ENCODE peak calls at places on chromosomes 6 and 20, in seven cellular contexts. Z is HCT116, Y is HepG2, T is GM12878, U is H1, B is SK-N-SH, D is K562. S is an unnamed sample.

GRCh38 chr6:117404548-117404947 is 21.2 kb downstream of the ROS1 start:
- DNase-seq in B (no peak), U (no peak), Y (no peak), Z (no peak), T (no peak), D (peak; percentile 11), S (no peak)

GRCh38 chr6:108735991-108736345 is 112.3 kb upstream of the ARMC2 start:
- DNase-seq in U (no peak), D (no peak), Y (no peak), T (no peak), Z (peak; percentile 59), B (no peak), S (no peak)

GRCh38 chr6:131792091-131792496 is 15.7 kb upstream of the ENPP1 start:
- DNase-seq in B (no peak), U (no peak), Z (no peak), Y (peak; percentile 42), T (no peak), D (no peak), S (peak; percentile 7)

GRCh38 chr6:24719125-24719931 is at the start of gene C6orf62:
- DNase-seq in T (peak; percentile 20), Y (no peak), D (peak; percentile 58), Z (no peak), B (peak; percentile 35), U (no peak), S (peak; percentile 11)

GRCh38 chr6:142537612-142538478 is 236.0 kb downstream of the ADGRG6 start:
- DNase-seq in D (peak; percentile 56), Z (peak; percentile 34), T (no peak), U (peak; percentile 79), Y (peak; percentile 45), B (no peak), S (no peak)

GRCh38 chr20:1299522-1299921 is 29.4 kb downstream of the SDCBP2 start:
- DNase-seq in B (peak; percentile 67), Y (no peak), U (no peak), D (peak; percentile 30), Z (peak; percentile 37), T (no peak), S (peak; percentile 49)

GRCh38 chr20:36754656-36755222 is 8.8 kb upstream of the NDRG3 start:
- DNase-seq in B (peak; percentile 71), Z (peak; percentile 37), U (peak; percentile 60), D (peak; percentile 64), Y (peak; percentile 84), T (no peak), S (peak; percentile 56)

GRCh38 chr6:150710236-150710635 is 110.6 kb downstream of the PLEKHG1 start:
- DNase-seq in Z (no peak), U (no peak), T (no peak), D (no peak), Y (no peak), B (no peak), S (no peak)

GRCh38 chr6:166633732-166634535 is 6.9 kb upstream of the RPS6KA2 start:
- DNase-seq in U (no peak), Z (no peak), B (no peak), T (no peak), D (peak; percentile 41), Y (peak; percentile 20), S (no peak)

GRCh38 chr20:2742934-2743559 is 50.5 kb downstream of the EBF4 start:
- DNase-seq in Z (peak; percentile 54), Y (peak; percentile 73), D (peak; percentile 70), T (no peak), U (peak; percentile 85), B (peak; percentile 82), S (peak; percentile 83)

GRCh38 chr20:38805958-38806854 is 709 bp downstream of the PPP1R16B start:
- DNase-seq in Y (no peak), T (no peak), U (peak; percentile 74), Z (no peak), B (peak; percentile 76), D (peak; percentile 25), S (no peak)

GRCh38 chr6:15779726-15780125 is 116.9 kb upstream of the DTNBP1 start:
- DNase-seq in Y (no peak), D (no peak), T (no peak), U (no peak), Z (no peak), B (peak; percentile 66), S (no peak)

GRCh38 chr6:87155920-87156600 is 695 bp downstream of the ZNF292 start:
- DNase-seq in U (peak; percentile 76), Y (peak; percentile 39), B (peak; percentile 60), T (no peak), D (peak; percentile 59), Z (no peak), S (no peak)

GRCh38 chr6:158815379-158815724 is 3.8 kb downstream of the EZR start:
- DNase-seq in T (no peak), Y (peak; percentile 92), D (no peak), U (no peak), Z (no peak), B (no peak), S (no peak)

GRCh38 chr6:139531148-139531547 is 156.7 kb upstream of the CITED2 start:
- DNase-seq in T (no peak), U (no peak), D (peak; percentile 47), B (no peak), Y (no peak), Z (no peak), S (no peak)

GRCh38 chr6:140500864-140501263 is 1126.4 kb upstream of the CITED2 start:
- DNase-seq in T (no peak), Y (no peak), D (no peak), U (no peak), B (no peak), Z (no peak), S (no peak)

DNA sequence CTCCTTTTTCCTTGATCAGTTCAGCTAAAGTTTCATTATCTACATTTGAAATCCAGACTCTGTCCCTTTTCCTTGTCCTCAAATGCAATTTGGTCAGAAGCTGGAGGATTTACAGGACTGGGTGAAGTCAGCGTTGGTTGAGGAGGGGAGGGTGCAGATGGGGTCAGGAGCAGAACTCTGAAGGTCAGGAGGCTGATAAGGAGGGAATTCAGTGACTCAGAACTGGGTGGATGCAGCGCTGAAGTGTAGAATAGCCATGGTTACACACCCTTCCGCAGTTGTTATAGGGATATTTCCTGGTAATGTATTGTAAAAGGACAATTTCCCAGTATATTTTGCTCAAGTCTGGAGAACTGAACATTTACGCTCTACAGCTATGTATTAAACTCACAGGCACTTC is 133.1 kb upstream of the FOXA2 start:
- DNase-seq in U (no peak), D (peak; percentile 34), Z (no peak), Y (no peak), B (no peak), T (no peak), S (no peak)
- TF ChIP-seq JUND in U (no peak), D (peak; percentile 77), Z (no peak), Y (no peak), B (no peak), T (no peak), S (no peak)

DNA sequence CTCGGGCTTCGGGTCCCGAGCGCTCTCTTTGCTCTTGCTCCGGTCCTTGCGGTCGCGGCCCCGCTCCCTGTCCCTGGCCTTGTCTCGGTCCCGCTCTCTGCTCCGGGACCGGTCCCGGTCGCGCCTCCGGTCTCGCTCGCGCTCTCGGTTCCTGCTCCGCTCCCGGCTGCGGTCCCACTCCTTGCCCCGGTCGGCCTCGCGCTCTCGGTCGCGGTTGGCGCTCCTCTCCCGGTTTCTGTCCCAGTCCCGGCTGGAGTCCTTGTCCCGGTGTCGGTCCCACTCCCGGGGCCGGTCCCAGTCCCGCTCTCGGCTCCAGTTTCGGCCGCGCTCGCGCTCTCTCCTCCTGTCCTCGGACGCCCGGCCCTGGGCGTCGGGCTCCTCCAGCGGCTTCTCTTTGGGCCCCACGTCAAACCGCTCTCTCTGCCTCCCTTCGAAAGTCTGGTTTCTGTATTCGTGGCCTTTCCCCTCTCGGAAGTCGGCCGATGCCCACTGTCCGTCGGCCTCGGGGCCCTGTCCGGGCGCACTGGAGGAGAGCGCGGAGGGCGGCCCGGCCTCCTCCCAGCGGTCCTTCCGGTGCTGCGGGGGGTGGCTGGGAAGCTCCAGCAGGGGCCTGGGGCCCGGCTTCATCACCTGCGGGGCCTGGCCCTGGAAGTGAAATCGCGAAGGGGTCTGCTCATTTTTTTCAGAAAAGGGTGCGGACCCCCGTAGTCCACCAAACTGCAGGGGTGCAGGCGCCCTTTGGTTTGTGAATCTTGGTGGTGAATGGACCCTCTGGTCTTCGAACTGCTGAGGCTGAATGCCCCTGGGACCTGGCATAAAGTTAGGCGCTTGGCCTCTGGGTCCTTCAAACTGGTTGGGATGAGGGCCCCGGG is 17.9 kb upstream of the TCFL5 start:
- DNase-seq in Z (no peak), T (no peak), D (no peak), B (no peak), U (peak; percentile 76), Y (no peak), S (no peak)
- TF ChIP-seq JUND in Z (no peak), T (no peak), D (no peak), B (no peak), U (no peak), Y (no peak), S (no peak)

GRCh38 chr6:9380568-9380967 is 945.2 kb upstream of the SLC35B3 start:
- DNase-seq in U (no peak), Y (no peak), T (no peak), D (no peak), B (no peak), Z (no peak), S (no peak)
- TF ChIP-seq JUND in U (no peak), Y (no peak), T (no peak), D (no peak), B (no peak), Z (no peak), S (no peak)

GRCh38 chr6:34243901-34244884 is 4.6 kb downstream of the SMIM29 start:
- DNase-seq in T (no peak), D (peak; percentile 92), Y (peak; percentile 75), B (peak; percentile 53), Z (peak; percentile 92), U (no peak), S (no peak)

GRCh38 chr6:34241351-34242215 is 4.9 kb downstream of the HMGA1 start:
- DNase-seq in T (no peak), D (no peak), U (no peak), B (no peak), Y (no peak), Z (no peak), S (no peak)

GRCh38 chr6:34243131-34243771 is 5.6 kb downstream of the SMIM29 start:
- DNase-seq in D (no peak), T (no peak), B (no peak), Y (no peak), U (no peak), Z (no peak), S (no peak)

GRCh38 chr6:34240329-34241248 is 3.9 kb downstream of the HMGA1 start:
- DNase-seq in Z (no peak), T (no peak), D (peak; percentile 11), U (no peak), B (no peak), Y (no peak), S (no peak)

GRCh38 chr6:34242252-34243130 is 5.8 kb downstream of the HMGA1 start:
- DNase-seq in Z (no peak), T (no peak), Y (no peak), U (no peak), B (no peak), D (no peak), S (no peak)
- TF ChIP-seq JUND in Z (no peak), T (no peak), Y (no peak), U (no peak), B (no peak), D (no peak), S (no peak)

GRCh38 chr6:132812255-132812732 is 2.1 kb upstream of the RPS12 start:
- DNase-seq in B (no peak), Z (no peak), T (no peak), D (peak; percentile 38), Y (peak; percentile 15), U (no peak), S (no peak)
- TF ChIP-seq JUND in B (no peak), Z (no peak), T (no peak), D (no peak), Y (no peak), U (no peak), S (no peak)